ENCODE peak calls at places on chromosomes 16 and 17, in four cellular contexts. One of them, this sample, is unnamed. For H3K27me3 and H3K36me3, the result is how much of the 10 kb centered on the place peaks cover.

GRCh38 chr17:78797213-78797612 is 15.1 kb upstream of the CYTH1 start:
- DNase-seq in tibial nerve: no peak
- DNase-seq in MM.1S: no peak
- DNase-seq in pancreas: no peak
- DNase-seq in this sample: no peak

GRCh38 chr16:69244336-69244735 is 57.4 kb downstream of the SNTB2 start:
- DNase-seq in tibial nerve: no peak
- DNase-seq in MM.1S: no peak
- DNase-seq in pancreas: no peak
- DNase-seq in this sample: no peak

GRCh38 chr16:48117217-48118105 is 38.3 kb downstream of the ABCC12 start:
- DNase-seq in tibial nerve: no peak
- DNase-seq in MM.1S: no peak
- DNase-seq in pancreas: no peak
- DNase-seq in this sample: no peak

GRCh38 chr16:68257251-68257905 is 6.9 kb upstream of the SLC7A6 start:
- DNase-seq in tibial nerve: no peak
- DNase-seq in MM.1S: peak
- DNase-seq in pancreas: no peak
- DNase-seq in this sample: no peak

GRCh38 chr17:65742433-65743312 is 181.2 kb upstream of the AXIN2 start:
- DNase-seq in tibial nerve: no peak
- DNase-seq in MM.1S: no peak
- DNase-seq in pancreas: no peak
- DNase-seq in this sample: peak

GRCh38 chr17:69874220-69874670 is 200.8 kb upstream of the KCNJ16 start:
- DNase-seq in tibial nerve: no peak
- DNase-seq in MM.1S: no peak
- DNase-seq in pancreas: no peak
- DNase-seq in this sample: peak

GRCh38 chr17:12388206-12388605 is 277.5 kb upstream of the MYOCD start:
- DNase-seq in tibial nerve: no peak
- DNase-seq in MM.1S: no peak
- DNase-seq in pancreas: no peak
- DNase-seq in this sample: peak

GRCh38 chr17:44086364-44087311 is 16.1 kb downstream of the G6PC3 start:
- DNase-seq in tibial nerve: no peak
- DNase-seq in MM.1S: no peak
- DNase-seq in pancreas: no peak
- DNase-seq in this sample: peak

GRCh38 chr16:72878301-72879269 is 169.3 kb downstream of the ZFHX3 start:
- DNase-seq in tibial nerve: no peak
- DNase-seq in MM.1S: no peak
- DNase-seq in pancreas: no peak
- DNase-seq in this sample: no peak

GRCh38 chr16:30075503-30076275 is at the start of gene PPP4C:
- DNase-seq in tibial nerve: peak
- DNase-seq in MM.1S: peak
- DNase-seq in pancreas: peak
- DNase-seq in this sample: no peak

DNA sequence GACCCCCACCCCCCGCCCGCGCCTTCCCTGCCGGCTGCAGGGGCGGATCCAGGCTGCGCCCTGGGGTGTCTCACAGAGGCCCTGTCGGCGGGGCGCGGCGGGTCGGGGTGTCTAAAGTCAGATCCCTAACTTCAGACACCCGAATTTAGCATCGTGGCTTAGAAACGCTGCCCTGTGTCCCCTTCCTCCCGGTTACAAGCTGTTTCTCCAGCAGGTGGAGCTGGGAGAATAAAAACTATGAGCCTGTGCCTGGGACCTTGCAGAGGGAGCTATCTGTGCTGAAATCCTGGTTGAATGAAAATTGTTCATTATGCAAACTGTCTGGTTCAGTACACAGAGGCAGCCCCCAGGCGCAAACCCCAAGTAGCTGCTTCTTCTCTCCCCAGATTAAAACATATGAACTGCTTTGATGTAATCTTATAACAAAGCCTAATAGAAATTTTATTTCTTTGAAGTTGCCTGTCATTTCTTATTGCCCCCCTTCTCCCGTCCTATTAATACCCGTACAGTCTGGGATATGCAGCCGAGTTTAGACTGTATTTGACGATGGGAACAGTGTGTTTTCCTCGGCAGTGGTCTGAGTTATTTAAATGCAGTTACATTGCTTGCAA is 79.0 kb downstream of the RPA1 start:
- DNase-seq in tibial nerve: peak
- DNase-seq in MM.1S: peak
- DNase-seq in pancreas: peak
- DNase-seq in this sample: peak
- H3K4me3 ChIP-seq in tibial nerve: no peak
- H3K4me3 ChIP-seq in MM.1S: no peak
- H3K4me3 ChIP-seq in pancreas: no peak
- H3K4me3 ChIP-seq in this sample: no peak

DNA sequence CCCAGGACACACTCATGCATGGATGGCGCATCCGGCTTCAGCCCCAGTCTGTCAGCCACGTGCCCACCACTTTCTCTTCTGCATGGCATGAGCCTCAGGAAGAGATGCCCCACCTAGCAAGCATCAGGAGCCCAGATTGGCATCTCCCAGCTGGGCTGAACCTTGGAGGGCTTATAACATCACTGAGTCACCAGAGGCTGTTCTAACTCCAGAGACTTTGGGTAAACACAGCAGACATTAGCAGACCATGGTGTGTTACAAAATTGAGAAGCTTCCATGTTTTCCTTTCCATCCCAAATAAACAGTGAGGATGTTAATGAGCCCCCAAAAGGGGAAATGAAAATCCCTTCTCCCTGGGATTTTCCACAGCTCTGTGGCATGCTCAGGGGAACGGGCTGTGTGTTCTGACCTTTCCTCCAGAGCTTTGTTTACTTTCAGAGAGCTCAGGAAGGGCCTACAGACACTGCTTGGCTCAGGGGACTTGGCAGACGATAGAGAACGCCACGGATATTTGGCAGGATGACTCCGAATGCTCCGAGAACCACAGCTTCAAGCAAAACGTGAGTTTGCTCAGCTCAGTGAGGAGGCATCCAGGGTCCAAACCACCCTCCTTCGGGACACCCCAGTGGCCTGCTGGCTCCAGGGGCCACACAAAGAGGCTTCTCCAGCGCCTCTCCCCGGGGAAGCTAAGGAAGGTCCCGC is 16.5 kb downstream of the GLP2R start:
- DNase-seq in tibial nerve: peak
- DNase-seq in MM.1S: no peak
- DNase-seq in pancreas: no peak
- DNase-seq in this sample: peak
- H3K27me3 ChIP-seq in tibial nerve: under half
- H3K27me3 ChIP-seq in MM.1S: under half
- H3K27me3 ChIP-seq in pancreas: under half
- H3K27me3 ChIP-seq in this sample: under half

DNA sequence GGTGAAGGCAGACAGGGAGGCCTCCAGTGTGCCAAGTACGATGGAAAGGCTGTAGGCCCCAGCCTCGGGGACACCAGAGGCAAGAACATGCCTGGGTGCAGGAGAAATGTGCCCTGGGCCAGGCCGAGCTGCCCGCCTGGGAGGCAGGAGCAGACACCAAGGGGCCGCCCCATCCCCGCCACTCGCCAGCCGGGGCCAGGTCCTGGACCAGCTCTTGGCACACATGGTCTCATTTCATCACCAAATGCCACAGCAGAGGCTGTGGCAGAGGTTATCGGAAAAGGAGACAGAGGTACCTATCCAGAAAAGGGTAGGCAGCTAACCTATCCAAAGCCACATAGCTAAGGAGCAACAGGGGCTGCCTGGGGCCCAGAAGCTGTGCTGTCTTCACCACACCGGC is 31.3 kb downstream of the PEMT start:
- DNase-seq in tibial nerve: no peak
- DNase-seq in MM.1S: no peak
- DNase-seq in pancreas: no peak
- DNase-seq in this sample: no peak
- H3K36me3 ChIP-seq in tibial nerve: under half
- H3K36me3 ChIP-seq in MM.1S: under half
- H3K36me3 ChIP-seq in pancreas: under half
- H3K36me3 ChIP-seq in this sample: under half

GRCh38 chr17:81328925-81329278 is 33.8 kb upstream of the SLC38A10 start:
- DNase-seq in tibial nerve: no peak
- DNase-seq in MM.1S: no peak
- DNase-seq in pancreas: no peak
- DNase-seq in this sample: no peak

GRCh38 chr17:81329279-81329926 is 34.3 kb upstream of the SLC38A10 start:
- DNase-seq in tibial nerve: peak
- DNase-seq in MM.1S: peak
- DNase-seq in pancreas: peak
- DNase-seq in this sample: peak

GRCh38 chr17:81329927-81330883 is 35.1 kb upstream of the SLC38A10 start:
- DNase-seq in tibial nerve: no peak
- DNase-seq in MM.1S: no peak
- DNase-seq in pancreas: no peak
- DNase-seq in this sample: no peak

GRCh38 chr17:81330884-81331245 is 35.8 kb upstream of the SLC38A10 start:
- DNase-seq in tibial nerve: no peak
- DNase-seq in MM.1S: no peak
- DNase-seq in pancreas: no peak
- DNase-seq in this sample: no peak

GRCh38 chr17:81328489-81328888 is 33.4 kb upstream of the SLC38A10 start:
- DNase-seq in tibial nerve: no peak
- DNase-seq in MM.1S: no peak
- DNase-seq in pancreas: no peak
- DNase-seq in this sample: no peak
- H3K4me3 ChIP-seq in tibial nerve: no peak
- H3K4me3 ChIP-seq in MM.1S: no peak
- H3K4me3 ChIP-seq in pancreas: no peak
- H3K4me3 ChIP-seq in this sample: no peak

DNA sequence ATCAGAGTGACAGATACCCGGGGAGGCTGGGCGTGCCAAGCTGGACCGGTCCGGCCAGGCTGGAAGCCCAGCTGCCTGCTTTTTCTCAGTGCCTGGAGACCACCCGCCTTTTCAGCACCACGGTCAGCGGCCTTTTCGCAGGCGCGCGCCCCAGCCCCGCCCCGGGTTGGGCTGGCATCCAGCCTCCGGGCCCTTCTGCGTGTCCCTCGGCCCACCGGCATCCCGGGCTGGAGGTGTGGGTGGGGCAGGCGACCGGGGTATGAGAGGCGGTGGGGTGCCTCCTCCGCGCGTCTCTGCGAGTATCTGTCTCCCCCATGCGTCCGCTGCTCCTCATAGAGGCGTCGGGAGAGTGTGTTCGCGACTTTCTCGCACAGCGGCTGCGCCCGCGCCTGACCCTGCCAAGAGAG is 102.5 kb downstream of the MRM1 start:
- DNase-seq in tibial nerve: no peak
- DNase-seq in MM.1S: peak
- DNase-seq in pancreas: peak
- DNase-seq in this sample: no peak
- H3K27me3 ChIP-seq in tibial nerve: under half
- H3K27me3 ChIP-seq in MM.1S: under half
- H3K27me3 ChIP-seq in pancreas: under half
- H3K27me3 ChIP-seq in this sample: under half

DNA sequence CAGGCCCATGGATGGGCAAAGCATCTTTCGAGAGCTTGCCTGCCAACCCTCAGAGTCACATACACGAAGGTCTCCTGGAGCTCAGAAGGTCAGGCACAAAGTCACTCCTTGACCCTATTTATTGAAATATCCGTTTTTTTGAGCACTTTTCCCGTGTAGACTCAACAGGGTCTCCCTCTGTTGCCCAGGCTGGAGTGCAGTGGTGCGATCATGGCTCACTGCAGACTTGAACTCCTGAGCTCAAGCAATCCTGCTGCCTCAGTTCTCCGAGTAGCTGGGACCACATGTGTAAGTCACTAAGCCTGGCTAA is 364.6 kb downstream of the SEC14L1 start:
- DNase-seq in tibial nerve: no peak
- DNase-seq in MM.1S: no peak
- DNase-seq in pancreas: no peak
- DNase-seq in this sample: no peak
- H3K36me3 ChIP-seq in tibial nerve: under half
- H3K36me3 ChIP-seq in MM.1S: under half
- H3K36me3 ChIP-seq in pancreas: under half
- H3K36me3 ChIP-seq in this sample: under half

This sample was measured in BJ.